ENCODE peak calls at places on chromosomes 1 and 21, in eight cellular contexts. A, W, D, T, L, V, X and K are unnamed samples.
A peak's percentile ranks its signal among the peaks of the same experiment; 100 is the strongest.

GRCh38 chr1:191760016-191760415 is 398.2 kb upstream of the RGS18 start:
- DNase-seq in A (no peak), W (no peak), D (no peak), T (no peak), L (no peak), V (no peak), X (no peak), K (no peak)

GRCh38 chr1:230976360-230976759 is 2.3 kb downstream of the TTC13 start:
- DNase-seq in A (no peak), W (no peak), D (no peak), T (no peak), L (no peak), V (no peak), X (no peak), K (no peak)

GRCh38 chr21:35368326-35368725 is 319.2 kb upstream of the RUNX1 start:
- DNase-seq in A (no peak), W (no peak), D (no peak), T (no peak), L (no peak), V (no peak), X (no peak), K (no peak)

GRCh38 chr1:224700915-224701531 is 84.9 kb downstream of the CNIH3 start:
- DNase-seq in A (no peak), W (no peak), D (no peak), T (no peak), L (peak; percentile 24), V (no peak), X (no peak), K (peak; percentile 41)

GRCh38 chr1:162367073-162367472 is 9.6 kb downstream of the SPATA46 start:
- DNase-seq in A (no peak), W (no peak), D (no peak), T (no peak), L (no peak), V (no peak), X (no peak), K (no peak)

GRCh38 chr21:40846566-40847411 is at the start of gene DSCAM:
- DNase-seq in A (no peak), W (peak; percentile 63), D (no peak), T (peak; percentile 71), L (no peak), V (no peak), X (no peak), K (no peak)

GRCh38 chr1:67429528-67430357 is 459 bp downstream of the SERBP1 start:
- DNase-seq in A (peak; percentile 44), W (peak; percentile 65), D (peak; percentile 19), T (peak; percentile 84), L (no peak), V (peak; percentile 63), X (peak; percentile 26), K (peak; percentile 41)

GRCh38 chr1:183543619-183544204 is 46.5 kb downstream of the NCF2 start:
- DNase-seq in A (peak; percentile 29), W (no peak), D (no peak), T (no peak), L (peak; percentile 23), V (no peak), X (no peak), K (peak; percentile 56)

GRCh38 chr1:175095978-175096611 is 28.5 kb downstream of the TNN start:
- DNase-seq in A (no peak), W (no peak), D (no peak), T (no peak), L (no peak), V (no peak), X (no peak), K (no peak)

GRCh38 chr1:114551400-114551799 is 30.0 kb downstream of the BCAS2 start:
- DNase-seq in A (no peak), W (no peak), D (no peak), T (no peak), L (no peak), V (no peak), X (no peak), K (peak; percentile 12)

GRCh38 chr1:83761084-83761760 is 237.7 kb downstream of the TTLL7 start:
- DNase-seq in A (no peak), W (no peak), D (no peak), T (no peak), L (no peak), V (no peak), X (peak; percentile 9), K (peak; percentile 9)

GRCh38 chr21:42556960-42557359 is 43.3 kb downstream of the SLC37A1 start:
- DNase-seq in A (no peak), W (peak; percentile 29), D (no peak), T (peak; percentile 72), L (no peak), V (no peak), X (peak; percentile 8), K (no peak)

GRCh38 chr1:40232444-40232843 is 15.3 kb upstream of the TMCO2 start:
- DNase-seq in A (no peak), W (no peak), D (no peak), T (no peak), L (no peak), V (no peak), X (peak; percentile 13), K (no peak)

DNA sequence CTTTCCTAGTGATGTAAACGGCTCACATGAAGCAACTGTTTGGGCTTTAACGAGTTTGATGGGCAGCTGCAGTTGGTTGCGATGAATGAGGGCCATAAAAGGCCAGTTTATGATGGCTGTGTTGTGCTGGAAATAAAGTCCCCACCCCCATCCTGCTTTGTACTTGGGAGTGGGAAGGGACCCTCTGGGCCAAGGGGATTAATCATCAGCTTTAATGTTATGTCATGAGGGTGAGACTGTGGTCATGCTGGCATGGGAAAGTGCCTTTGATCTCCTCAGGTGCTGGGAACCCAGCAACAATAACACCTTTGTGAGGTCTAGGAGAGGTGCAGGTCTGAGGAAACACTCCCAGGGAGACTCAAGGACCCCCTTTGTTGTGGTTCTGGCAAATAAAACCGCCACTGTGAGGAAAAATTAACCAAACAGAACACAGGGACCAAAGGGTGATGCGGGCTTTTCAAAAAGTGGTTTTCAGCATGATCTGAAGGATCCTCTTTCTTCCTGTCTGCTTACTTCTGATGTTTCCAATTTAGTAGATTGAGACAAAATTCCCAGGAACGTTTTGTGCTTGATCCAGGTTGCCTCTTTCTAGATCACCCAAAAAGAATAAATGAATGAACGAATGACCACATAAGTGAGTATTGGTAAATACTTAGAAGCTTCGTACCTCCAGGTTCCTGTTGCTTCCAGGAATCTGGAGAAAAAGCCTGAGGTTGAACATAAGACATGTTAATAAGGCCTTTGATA is 257.8 kb upstream of the HOOK1 start:
- DNase-seq in A (no peak), W (no peak), D (no peak), T (no peak), L (peak; percentile 68), V (no peak), X (peak; percentile 34), K (no peak)
- H3K4me1 ChIP-seq in A (peaks cover 10% of the 10 kb centered on the region), W (no peaks in the 10 kb centered on the region), D (no peaks in the 10 kb centered on the region), T (no peaks in the 10 kb centered on the region), L (peaks cover 3% of the 10 kb centered on the region), V (no peaks in the 10 kb centered on the region), X (peaks cover 6% of the 10 kb centered on the region), K (peaks cover 10% of the 10 kb centered on the region)

GRCh38 chr1:93777255-93777654 is 95.6 kb upstream of the BCAR3 start:
- DNase-seq in A (no peak), W (no peak), D (no peak), T (no peak), L (no peak), V (no peak), X (no peak), K (no peak)

GRCh38 chr1:93783876-93784275 is 95.1 kb downstream of the DNTTIP2 start:
- DNase-seq in A (no peak), W (no peak), D (no peak), T (no peak), L (no peak), V (no peak), X (no peak), K (no peak)

GRCh38 chr1:93778457-93778856 is 96.8 kb upstream of the BCAR3 start:
- DNase-seq in A (no peak), W (no peak), D (no peak), T (no peak), L (no peak), V (no peak), X (no peak), K (no peak)

GRCh38 chr1:93776728-93777127 is 95.1 kb upstream of the BCAR3 start:
- DNase-seq in A (no peak), W (no peak), D (no peak), T (no peak), L (no peak), V (no peak), X (no peak), K (no peak)

GRCh38 chr1:93779540-93780121 is 98.0 kb upstream of the BCAR3 start:
- DNase-seq in A (no peak), W (no peak), D (no peak), T (no peak), L (peak; percentile 83), V (no peak), X (no peak), K (peak; percentile 69)
- TF ChIP-seq CTCF in A (no peak), W (no peak), D (no peak), T (no peak), L (no peak), V (no peak), X (no peak), K (no peak)

DNA sequence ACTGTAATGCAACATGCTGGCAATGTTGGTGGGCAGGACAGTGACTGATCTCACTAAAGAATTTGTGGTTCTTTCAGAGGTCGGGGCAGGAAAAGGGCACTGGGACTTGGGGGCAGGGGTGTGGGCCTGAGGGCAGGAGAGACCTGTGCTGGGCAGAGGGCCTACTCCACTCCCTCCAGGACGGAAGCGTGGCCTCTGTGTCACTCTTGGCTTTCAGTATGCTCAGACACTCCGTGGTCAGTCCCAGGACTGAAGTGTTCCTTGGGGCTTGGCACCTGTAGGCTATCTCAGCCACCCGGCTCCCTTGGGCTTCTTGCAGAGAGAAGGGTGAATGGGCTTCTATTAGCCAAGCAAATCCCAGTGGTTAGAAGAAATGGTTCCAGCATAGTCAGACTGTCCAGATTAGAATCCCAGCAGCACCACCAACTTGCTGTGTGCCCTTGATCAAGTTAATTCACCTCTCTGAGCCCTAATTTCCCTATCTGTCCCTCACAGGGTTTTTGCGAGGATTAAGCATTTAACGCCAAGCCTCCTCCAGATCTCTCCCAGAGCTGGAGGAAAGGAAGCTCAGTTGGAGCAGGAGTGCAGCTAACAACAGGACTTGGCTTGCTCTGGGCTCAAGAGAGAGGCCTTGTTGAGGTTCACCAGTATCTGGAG is 57.5 kb upstream of the LRP8 start:
- DNase-seq in A (no peak), W (no peak), D (no peak), T (no peak), L (no peak), V (no peak), X (no peak), K (no peak)
- H3K4me1 ChIP-seq in A (no peaks in the 10 kb centered on the region), W (no peaks in the 10 kb centered on the region), D (peaks cover 2% of the 10 kb centered on the region), T (no peaks in the 10 kb centered on the region), L (peaks cover 6% of the 10 kb centered on the region), V (no peaks in the 10 kb centered on the region), X (no peaks in the 10 kb centered on the region), K (peaks cover 2% of the 10 kb centered on the region)

DNA sequence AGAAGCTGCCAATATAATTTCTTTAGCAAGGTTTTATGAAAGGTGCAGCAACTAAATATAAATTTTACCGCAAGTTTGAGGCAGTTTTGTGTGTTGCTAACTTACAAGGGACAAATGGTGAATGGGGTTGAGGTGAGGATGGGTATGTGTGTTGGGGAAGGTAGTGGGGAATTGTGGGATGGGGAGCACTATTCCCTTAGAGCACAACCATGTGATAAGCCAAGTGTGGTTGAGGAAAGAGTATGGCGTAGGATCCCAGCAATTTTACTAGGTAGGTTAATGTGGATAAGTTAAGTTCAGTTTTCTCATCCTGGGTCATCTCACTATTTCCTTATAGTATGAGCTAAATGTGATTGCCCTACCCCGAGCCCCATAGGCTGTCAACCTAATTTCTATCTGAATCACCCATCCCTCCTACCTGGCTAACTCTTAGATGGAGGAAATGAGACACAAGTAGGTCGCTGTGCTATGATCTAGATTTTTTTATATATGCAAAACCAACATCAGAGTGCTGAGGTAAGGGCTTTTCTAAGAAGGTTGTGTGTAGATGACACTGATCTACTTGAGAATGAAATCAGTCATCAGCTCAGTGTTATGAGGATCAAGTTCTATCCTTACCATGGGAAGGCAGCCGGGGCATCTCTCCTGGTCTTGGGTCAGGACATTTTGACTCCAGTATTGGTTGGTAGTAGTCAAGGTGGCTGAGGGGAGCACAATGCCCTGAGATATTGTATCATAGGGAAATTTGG is 23.8 kb downstream of the SLAMF1 start:
- DNase-seq in A (no peak), W (no peak), D (no peak), T (no peak), L (no peak), V (no peak), X (no peak), K (no peak)
- TF ChIP-seq CTCF in A (no peak), W (no peak), D (no peak), T (no peak), L (no peak), V (no peak), X (no peak), K (no peak)